ENCODE peak calls at places on chromosomes 6 and 20, in four cellular contexts. One of them, this sample, is unnamed.
A peak's percentile ranks its signal among the peaks of the same experiment; 100 is the strongest.

GRCh38 chr6:140269766-140270165 is 895.3 kb upstream of the CITED2 start:
- DNase-seq in posterior cingulate gyrus: no peak
- DNase-seq in germinal center: no peak
- DNase-seq in left cardiac atrium: no peak
- DNase-seq in this sample: no peak

GRCh38 chr6:960356-960755 is 267.4 kb upstream of the EXOC2 start:
- DNase-seq in posterior cingulate gyrus: no peak
- DNase-seq in germinal center: no peak
- DNase-seq in left cardiac atrium: no peak
- DNase-seq in this sample: no peak

GRCh38 chr6:129701721-129702455 is 8.1 kb downstream of the ARHGAP18 start:
- DNase-seq in posterior cingulate gyrus: no peak
- DNase-seq in germinal center: no peak
- DNase-seq in left cardiac atrium: no peak
- DNase-seq in this sample: no peak

GRCh38 chr20:34412453-34412852 is 49.4 kb downstream of the ITCH start:
- DNase-seq in posterior cingulate gyrus: no peak
- DNase-seq in germinal center: no peak
- DNase-seq in left cardiac atrium: no peak
- DNase-seq in this sample: no peak

GRCh38 chr6:66949191-66949661 is 1242.2 kb upstream of the EYS start:
- DNase-seq in posterior cingulate gyrus: peak; percentile 77
- DNase-seq in germinal center: no peak
- DNase-seq in left cardiac atrium: no peak
- DNase-seq in this sample: no peak

GRCh38 chr6:142300758-142301251 is 1.0 kb upstream of the ADGRG6 start:
- DNase-seq in posterior cingulate gyrus: no peak
- DNase-seq in germinal center: no peak
- DNase-seq in left cardiac atrium: peak; percentile 71
- DNase-seq in this sample: peak; percentile 30

GRCh38 chr6:43856005-43856765 is 86.2 kb downstream of the VEGFA start:
- DNase-seq in posterior cingulate gyrus: peak; percentile 57
- DNase-seq in germinal center: no peak
- DNase-seq in left cardiac atrium: peak; percentile 36
- DNase-seq in this sample: peak; percentile 69

GRCh38 chr6:106149472-106150069 is 63.4 kb downstream of the PRDM1 start:
- DNase-seq in posterior cingulate gyrus: peak; percentile 2
- DNase-seq in germinal center: no peak
- DNase-seq in left cardiac atrium: no peak
- DNase-seq in this sample: no peak

GRCh38 chr20:51637241-51637640 is 94.7 kb upstream of the NFATC2 start:
- DNase-seq in posterior cingulate gyrus: no peak
- DNase-seq in germinal center: no peak
- DNase-seq in left cardiac atrium: no peak
- DNase-seq in this sample: no peak

GRCh38 chr20:47274449-47275108 is 81.9 kb downstream of the ZMYND8 start:
- DNase-seq in posterior cingulate gyrus: no peak
- DNase-seq in germinal center: no peak
- DNase-seq in left cardiac atrium: no peak
- DNase-seq in this sample: no peak

GRCh38 chr6:41655706-41656668 is 17.7 kb downstream of the MDFI start:
- DNase-seq in posterior cingulate gyrus: peak; percentile 75
- DNase-seq in germinal center: no peak
- DNase-seq in left cardiac atrium: peak; percentile 50
- DNase-seq in this sample: no peak

GRCh38 chr6:31202259-31203166 is 32.0 kb upstream of the POU5F1 start:
- DNase-seq in posterior cingulate gyrus: no peak
- DNase-seq in germinal center: no peak
- DNase-seq in left cardiac atrium: no peak
- DNase-seq in this sample: no peak

GRCh38 chr6:446418-447366 is 55.1 kb downstream of the IRF4 start:
- DNase-seq in posterior cingulate gyrus: no peak
- DNase-seq in germinal center: no peak
- DNase-seq in left cardiac atrium: no peak
- DNase-seq in this sample: no peak

GRCh38 chr20:64226686-64227576 is 28.6 kb upstream of the PCMTD2 start:
- DNase-seq in posterior cingulate gyrus: peak; percentile 61
- DNase-seq in germinal center: no peak
- DNase-seq in left cardiac atrium: no peak
- DNase-seq in this sample: peak; percentile 11

GRCh38 chr20:44839481-44839880 is 29.1 kb upstream of the RIMS4 start:
- DNase-seq in posterior cingulate gyrus: no peak
- DNase-seq in germinal center: no peak
- DNase-seq in left cardiac atrium: no peak
- DNase-seq in this sample: no peak

GRCh38 chr6:34953084-34954025 is 64.3 kb downstream of the ANKS1A start:
- DNase-seq in posterior cingulate gyrus: no peak
- DNase-seq in germinal center: no peak
- DNase-seq in left cardiac atrium: no peak
- DNase-seq in this sample: no peak

GRCh38 chr20:34720266-34720665 is 16.1 kb downstream of the TP53INP2 start:
- DNase-seq in posterior cingulate gyrus: no peak
- DNase-seq in germinal center: no peak
- DNase-seq in left cardiac atrium: no peak
- DNase-seq in this sample: no peak

GRCh38 chr6:54493138-54493537 is 184.9 kb downstream of the TINAG start:
- DNase-seq in posterior cingulate gyrus: no peak
- DNase-seq in germinal center: no peak
- DNase-seq in left cardiac atrium: no peak
- DNase-seq in this sample: no peak

GRCh38 chr20:56440346-56441007 is 27.9 kb upstream of the RTF2 start:
- DNase-seq in posterior cingulate gyrus: no peak
- DNase-seq in germinal center: no peak
- DNase-seq in left cardiac atrium: no peak
- DNase-seq in this sample: no peak

GRCh38 chr6:34067814-34068213 is 78.1 kb downstream of the GRM4 start:
- DNase-seq in posterior cingulate gyrus: no peak
- DNase-seq in germinal center: no peak
- DNase-seq in left cardiac atrium: no peak
- DNase-seq in this sample: no peak

GRCh38 chr20:52941803-52942202 is 30.4 kb upstream of the TSHZ2 start:
- DNase-seq in posterior cingulate gyrus: no peak
- DNase-seq in germinal center: no peak
- DNase-seq in left cardiac atrium: no peak
- DNase-seq in this sample: no peak

This sample was measured in left ventricle myocardium superior.